ENCODE peak calls at places on chromosomes 11 and 22, in four cellular contexts. U is prostate gland, F is lower leg skin, O is heart left ventricle. L is an unnamed sample.

GRCh38 chr11:1923201-1923956 is 3.9 kb downstream of the TNNT3 start:
- DNase-seq in O (no peak), U (no peak), F (no peak), L (no peak)

GRCh38 chr22:29330753-29331152 is 15.3 kb upstream of the RASL10A start:
- DNase-seq in U (no peak), O (peak; percentile 58), F (no peak), L (peak; percentile 78)

GRCh38 chr22:26949193-26949592 is 291.8 kb downstream of the MIAT start:
- DNase-seq in O (no peak), F (no peak), U (no peak), L (peak; percentile 11)

GRCh38 chr22:19524170-19525115 is at the start of gene CLDN5:
- DNase-seq in O (peak; percentile 63), U (no peak), F (no peak), L (no peak)

GRCh38 chr22:36816338-36816634 is 549 bp downstream of the PVALB start:
- DNase-seq in U (no peak), F (no peak), O (no peak), L (no peak)

GRCh38 chr11:71112990-71113389 is 139.4 kb downstream of the SHANK2 start:
- DNase-seq in O (no peak), U (peak; percentile 80), F (no peak), L (no peak)

GRCh38 chr22:26318975-26319374 is 110.1 kb upstream of the ASPHD2 start:
- DNase-seq in O (no peak), F (no peak), U (no peak), L (peak; percentile 20)

GRCh38 chr22:27650572-27650971 is 151.0 kb downstream of the MN1 start:
- DNase-seq in O (no peak), U (no peak), F (no peak), L (no peak)

GRCh38 chr11:61567286-61568061 is 13.4 kb downstream of the SYT7 start:
- DNase-seq in O (peak; percentile 79), F (peak; percentile 75), U (peak; percentile 70), L (peak; percentile 75)

GRCh38 chr22:18110194-18110943 is at the start of gene TUBA8:
- DNase-seq in F (peak; percentile 31), O (peak; percentile 79), U (peak; percentile 13), L (no peak)
- TF ChIP-seq POLR2A in F (no peak), O (peak; percentile 14), U (no peak), L (no peak)

GRCh38 chr22:31230871-31231621 is 18.9 kb downstream of the LIMK2 start:
- DNase-seq in O (no peak), U (peak; percentile 74), F (peak; percentile 37), L (no peak)

GRCh38 chr22:31227186-31227585 is 15.1 kb downstream of the LIMK2 start:
- DNase-seq in U (no peak), F (no peak), O (no peak), L (no peak)

GRCh38 chr22:31230155-31230870 is 18.2 kb downstream of the LIMK2 start:
- DNase-seq in F (no peak), U (no peak), O (no peak), L (no peak)

GRCh38 chr22:31228425-31228824 is 16.3 kb downstream of the LIMK2 start:
- DNase-seq in U (no peak), O (no peak), F (no peak), L (no peak)

GRCh38 chr22:31229402-31230140 is 17.5 kb downstream of the LIMK2 start:
- DNase-seq in F (peak; percentile 43), U (peak; percentile 72), O (peak; percentile 68), L (no peak)
- TF ChIP-seq POLR2A in F (no peak), U (no peak), O (no peak), L (no peak)

GRCh38 chr22:23144926-23145906 is at the start of gene RAB36:
- DNase-seq in O (peak; percentile 97), F (peak; percentile 95), U (peak; percentile 99), L (peak; percentile 90)
- TF ChIP-seq POLR2A in O (no peak), F (no peak), U (no peak), L (peak; percentile 33)

DNA sequence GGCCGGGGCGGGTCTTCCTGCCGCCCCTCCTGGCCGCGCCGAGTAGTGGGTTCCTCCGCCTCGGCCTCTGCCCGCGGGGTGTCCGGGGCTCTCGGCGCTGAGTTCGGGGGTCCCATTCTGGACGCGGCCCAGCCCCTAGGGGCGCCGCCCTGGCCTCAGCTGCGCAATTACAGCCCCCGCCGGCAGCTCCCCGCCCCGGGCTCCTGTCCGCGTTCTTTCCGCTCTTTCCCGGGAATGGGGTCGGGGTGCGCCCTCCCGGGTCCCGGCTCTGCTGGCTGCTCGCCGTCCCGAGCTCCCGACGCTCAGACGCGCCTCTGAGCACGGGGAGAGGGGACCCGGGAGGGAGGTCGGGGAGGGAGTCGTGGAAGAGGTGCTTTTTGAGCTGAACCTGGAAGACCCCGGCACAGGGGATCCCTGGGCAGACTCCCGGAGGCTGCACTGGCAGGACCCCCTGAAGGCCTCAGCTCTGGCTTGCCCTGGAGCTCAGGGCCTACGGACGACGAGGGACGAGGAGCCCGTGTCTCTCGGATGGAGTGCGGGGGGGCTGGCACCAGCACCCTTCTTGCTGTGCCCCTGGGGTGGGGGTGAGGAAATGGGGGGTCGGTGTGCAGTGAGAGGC is 543 bp downstream of the TSPAN4 start:
- DNase-seq in O (no peak), F (no peak), U (no peak), L (no peak)
- TF ChIP-seq POLR2A in O (no peak), F (no peak), U (no peak), L (no peak)

GRCh38 chr11:120959189-120959588 is 64.7 kb upstream of the TBCEL start:
- DNase-seq in F (no peak), O (no peak), U (no peak), L (no peak)

GRCh38 chr11:120958185-120958584 is 65.7 kb upstream of the TBCEL start:
- DNase-seq in F (no peak), U (no peak), O (no peak), L (no peak)

GRCh38 chr11:120954381-120954780 is 69.5 kb upstream of the TBCEL start:
- DNase-seq in F (no peak), U (no peak), O (no peak), L (no peak)

GRCh38 chr11:120953230-120953558 is 70.7 kb upstream of the TBCEL start:
- DNase-seq in U (no peak), F (no peak), O (peak; percentile 42), L (no peak)

GRCh38 chr11:120956710-120957500 is 67.0 kb upstream of the TBCEL start:
- DNase-seq in F (no peak), U (no peak), O (no peak), L (no peak)
- TF ChIP-seq POLR2A in F (no peak), U (no peak), O (no peak), L (no peak)

GRCh38 chr11:64777449-64778222 is 706 bp downstream of the SF1 start:
- DNase-seq in F (peak; percentile 63), U (peak; percentile 79), O (peak; percentile 90), L (peak; percentile 88)
- TF ChIP-seq POLR2A in F (no peak), U (peak; percentile 18), O (no peak), L (peak; percentile 51)

GRCh38 chr11:100329352-100329751 is 357.7 kb upstream of the ARHGAP42 start:
- DNase-seq in F (no peak), U (no peak), O (no peak), L (no peak)
- TF ChIP-seq POLR2A in F (no peak), U (no peak), O (no peak), L (no peak)

DNA sequence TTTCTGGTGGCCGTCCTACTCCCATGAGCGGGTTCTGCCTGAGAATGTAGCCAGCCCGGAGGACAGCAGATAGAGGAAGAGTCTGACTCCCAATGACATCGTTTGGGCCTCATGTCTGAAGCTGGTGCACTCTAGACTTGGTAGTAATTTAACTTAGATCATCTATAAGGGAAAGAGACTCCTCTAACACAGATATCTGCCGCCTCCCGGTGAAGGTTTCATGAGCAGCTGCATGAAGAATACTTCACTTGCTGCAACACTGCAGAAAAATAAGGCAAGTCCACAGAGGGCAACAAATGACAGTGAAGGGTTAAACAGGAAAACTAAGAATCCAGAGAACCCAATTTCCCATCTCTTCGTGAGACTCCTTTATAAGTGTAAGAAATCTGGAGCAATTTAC is 5.9 kb upstream of the ARL2 start:
- DNase-seq in F (no peak), U (no peak), O (no peak), L (no peak)
- TF ChIP-seq POLR2A in F (no peak), U (no peak), O (no peak), L (peak; percentile 12)